ENCODE peak calls at places on chromosomes 13 and 19, in seven cellular contexts. One of them, this sample, is unnamed.

GRCh38 chr19:13985771-13986347 is 20.3 kb downstream of the RFX1 start:
- DNase-seq in uterus: no peak
- DNase-seq in lung: no peak
- DNase-seq in A549: no peak
- DNase-seq in AG04450: no peak
- DNase-seq in fibroblast of lung: no peak
- DNase-seq in heart right ventricle: no peak
- DNase-seq in this sample: no peak

GRCh38 chr13:24153979-24154378 is 6.5 kb upstream of the SPATA13 start:
- DNase-seq in uterus: no peak
- DNase-seq in lung: no peak
- DNase-seq in A549: no peak
- DNase-seq in AG04450: no peak
- DNase-seq in fibroblast of lung: no peak
- DNase-seq in heart right ventricle: no peak
- DNase-seq in this sample: no peak

GRCh38 chr13:42615691-42616090 is 41.7 kb downstream of the TNFSF11 start:
- DNase-seq in uterus: no peak
- DNase-seq in lung: no peak
- DNase-seq in A549: peak
- DNase-seq in AG04450: no peak
- DNase-seq in fibroblast of lung: peak
- DNase-seq in heart right ventricle: no peak
- DNase-seq in this sample: no peak

GRCh38 chr13:43448605-43449004 is 338.2 kb downstream of the ENOX1 start:
- DNase-seq in uterus: no peak
- DNase-seq in lung: no peak
- DNase-seq in A549: no peak
- DNase-seq in AG04450: no peak
- DNase-seq in fibroblast of lung: peak
- DNase-seq in heart right ventricle: no peak
- DNase-seq in this sample: no peak

GRCh38 chr19:41688687-41689086 is 617 bp upstream of the CEACAM7 start:
- DNase-seq in uterus: no peak
- DNase-seq in lung: no peak
- DNase-seq in A549: no peak
- DNase-seq in AG04450: no peak
- DNase-seq in fibroblast of lung: no peak
- DNase-seq in heart right ventricle: no peak
- DNase-seq in this sample: no peak

GRCh38 chr13:39039033-39039432 is 777 bp downstream of the NHLRC3 start:
- DNase-seq in uterus: no peak
- DNase-seq in lung: no peak
- DNase-seq in A549: no peak
- DNase-seq in AG04450: no peak
- DNase-seq in fibroblast of lung: no peak
- DNase-seq in heart right ventricle: no peak
- DNase-seq in this sample: no peak

GRCh38 chr13:27644302-27644701 is 22.6 kb downstream of the POLR1D start:
- DNase-seq in uterus: no peak
- DNase-seq in lung: no peak
- DNase-seq in A549: no peak
- DNase-seq in AG04450: peak
- DNase-seq in fibroblast of lung: peak
- DNase-seq in heart right ventricle: no peak
- DNase-seq in this sample: peak

GRCh38 chr19:55492362-55492944 is 4.2 kb downstream of the SSC5D start:
- DNase-seq in uterus: peak
- DNase-seq in lung: no peak
- DNase-seq in A549: no peak
- DNase-seq in AG04450: no peak
- DNase-seq in fibroblast of lung: no peak
- DNase-seq in heart right ventricle: no peak
- DNase-seq in this sample: no peak

GRCh38 chr13:42997381-42997780 is 5.3 kb upstream of the EPSTI1 start:
- DNase-seq in uterus: no peak
- DNase-seq in lung: no peak
- DNase-seq in A549: no peak
- DNase-seq in AG04450: no peak
- DNase-seq in fibroblast of lung: peak
- DNase-seq in heart right ventricle: no peak
- DNase-seq in this sample: no peak

GRCh38 chr19:584240-585001 is 5.3 kb upstream of the HCN2 start:
- DNase-seq in uterus: no peak
- DNase-seq in lung: no peak
- DNase-seq in A549: no peak
- DNase-seq in AG04450: no peak
- DNase-seq in fibroblast of lung: no peak
- DNase-seq in heart right ventricle: peak
- DNase-seq in this sample: no peak

GRCh38 chr19:17794731-17795494 is at the start of gene B3GNT3:
- DNase-seq in uterus: no peak
- DNase-seq in lung: peak
- DNase-seq in A549: peak
- DNase-seq in AG04450: no peak
- DNase-seq in fibroblast of lung: no peak
- DNase-seq in heart right ventricle: peak
- DNase-seq in this sample: no peak

GRCh38 chr19:14090509-14091085 is at the start of gene SAMD1:
- DNase-seq in uterus: peak
- DNase-seq in lung: peak
- DNase-seq in A549: peak
- DNase-seq in AG04450: peak
- DNase-seq in fibroblast of lung: peak
- DNase-seq in heart right ventricle: peak
- DNase-seq in this sample: no peak

GRCh38 chr19:13020002-13020414 is 24.7 kb downstream of the NFIX start:
- DNase-seq in uterus: peak
- DNase-seq in lung: no peak
- DNase-seq in A549: no peak
- DNase-seq in AG04450: no peak
- DNase-seq in fibroblast of lung: peak
- DNase-seq in heart right ventricle: no peak
- DNase-seq in this sample: no peak

GRCh38 chr13:30832845-30833332 is 73.2 kb upstream of the MEDAG start:
- DNase-seq in uterus: peak
- DNase-seq in lung: no peak
- DNase-seq in A549: peak
- DNase-seq in AG04450: no peak
- DNase-seq in fibroblast of lung: peak
- DNase-seq in heart right ventricle: peak
- DNase-seq in this sample: no peak

GRCh38 chr13:101739382-101740178 is 287.1 kb downstream of the ITGBL1 start:
- DNase-seq in uterus: no peak
- DNase-seq in lung: no peak
- DNase-seq in A549: peak
- DNase-seq in AG04450: no peak
- DNase-seq in fibroblast of lung: no peak
- DNase-seq in heart right ventricle: no peak
- DNase-seq in this sample: no peak

GRCh38 chr19:54178581-54179261 is 5.8 kb upstream of the TMC4 start:
- DNase-seq in uterus: no peak
- DNase-seq in lung: no peak
- DNase-seq in A549: no peak
- DNase-seq in AG04450: no peak
- DNase-seq in fibroblast of lung: no peak
- DNase-seq in heart right ventricle: no peak
- DNase-seq in this sample: no peak

GRCh38 chr19:24086974-24087595 is at the start of gene ZNF254:
- DNase-seq in uterus: peak
- DNase-seq in lung: peak
- DNase-seq in A549: peak
- DNase-seq in AG04450: peak
- DNase-seq in fibroblast of lung: peak
- DNase-seq in heart right ventricle: peak
- DNase-seq in this sample: peak

GRCh38 chr19:28905996-28906395 is 307.0 kb downstream of the UQCRFS1 start:
- DNase-seq in uterus: no peak
- DNase-seq in lung: no peak
- DNase-seq in A549: no peak
- DNase-seq in AG04450: peak
- DNase-seq in fibroblast of lung: no peak
- DNase-seq in heart right ventricle: no peak
- DNase-seq in this sample: no peak

GRCh38 chr19:6718111-6718740 is 2.2 kb downstream of the C3 start:
- DNase-seq in uterus: no peak
- DNase-seq in lung: no peak
- DNase-seq in A549: no peak
- DNase-seq in AG04450: no peak
- DNase-seq in fibroblast of lung: no peak
- DNase-seq in heart right ventricle: no peak
- DNase-seq in this sample: no peak

GRCh38 chr13:73985789-73986188 is 148.4 kb downstream of the KLF12 start:
- DNase-seq in uterus: no peak
- DNase-seq in lung: no peak
- DNase-seq in A549: no peak
- DNase-seq in AG04450: no peak
- DNase-seq in fibroblast of lung: no peak
- DNase-seq in heart right ventricle: no peak
- DNase-seq in this sample: no peak

DNA sequence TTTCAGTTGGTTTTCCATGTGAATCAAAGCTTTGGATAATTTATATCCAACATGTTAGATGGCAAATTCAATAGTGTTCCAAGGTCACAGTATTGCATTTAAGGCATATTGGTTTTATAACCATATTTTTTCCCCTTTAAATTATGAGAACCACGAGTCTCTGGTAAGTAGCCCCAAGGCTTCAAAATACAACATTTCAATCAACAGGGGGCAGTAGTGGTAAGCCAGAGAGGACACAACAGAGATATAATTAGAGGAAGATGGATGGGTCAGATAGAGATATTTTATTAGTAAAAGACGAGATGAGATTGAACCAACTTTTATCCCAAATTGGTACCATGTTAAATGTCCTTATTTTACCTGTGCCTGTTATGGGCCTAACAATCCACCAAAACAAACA is 53.1 kb downstream of the KL start:
- DNase-seq in uterus: no peak
- DNase-seq in lung: no peak
- DNase-seq in A549: no peak
- DNase-seq in AG04450: no peak
- DNase-seq in fibroblast of lung: no peak
- DNase-seq in heart right ventricle: no peak
- DNase-seq in this sample: no peak
- TF ChIP-seq CTCF in uterus: peak
- TF ChIP-seq CTCF in lung: no peak
- TF ChIP-seq CTCF in A549: peak
- TF ChIP-seq CTCF in AG04450: no peak
- TF ChIP-seq CTCF in fibroblast of lung: peak
- TF ChIP-seq CTCF in heart right ventricle: peak
- TF ChIP-seq CTCF in this sample: peak

DNA sequence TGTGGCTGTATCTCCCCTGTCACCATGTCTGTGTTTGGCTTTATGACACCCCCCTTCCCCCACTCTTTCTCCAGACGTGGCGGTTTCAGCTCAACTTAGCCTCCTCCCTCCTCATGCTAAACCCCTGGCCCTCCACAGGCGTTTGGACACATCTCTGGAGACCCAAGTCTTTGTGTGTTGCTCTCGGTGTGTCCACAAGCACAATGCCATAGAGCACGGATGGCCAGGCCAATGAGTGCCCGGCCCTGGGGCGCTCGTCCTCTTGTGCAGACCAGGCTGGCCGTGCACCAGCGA is 468 bp downstream of the PPP1R14A start:
- DNase-seq in uterus: no peak
- DNase-seq in lung: no peak
- DNase-seq in A549: no peak
- DNase-seq in AG04450: no peak
- DNase-seq in fibroblast of lung: peak
- DNase-seq in heart right ventricle: no peak
- DNase-seq in this sample: no peak
- H3K4me3 ChIP-seq in uterus: peak
- H3K4me3 ChIP-seq in lung: peak
- H3K4me3 ChIP-seq in A549: peak
- H3K4me3 ChIP-seq in AG04450: peak
- H3K4me3 ChIP-seq in fibroblast of lung: peak
- H3K4me3 ChIP-seq in heart right ventricle: peak
- H3K4me3 ChIP-seq in this sample: no peak

DNA sequence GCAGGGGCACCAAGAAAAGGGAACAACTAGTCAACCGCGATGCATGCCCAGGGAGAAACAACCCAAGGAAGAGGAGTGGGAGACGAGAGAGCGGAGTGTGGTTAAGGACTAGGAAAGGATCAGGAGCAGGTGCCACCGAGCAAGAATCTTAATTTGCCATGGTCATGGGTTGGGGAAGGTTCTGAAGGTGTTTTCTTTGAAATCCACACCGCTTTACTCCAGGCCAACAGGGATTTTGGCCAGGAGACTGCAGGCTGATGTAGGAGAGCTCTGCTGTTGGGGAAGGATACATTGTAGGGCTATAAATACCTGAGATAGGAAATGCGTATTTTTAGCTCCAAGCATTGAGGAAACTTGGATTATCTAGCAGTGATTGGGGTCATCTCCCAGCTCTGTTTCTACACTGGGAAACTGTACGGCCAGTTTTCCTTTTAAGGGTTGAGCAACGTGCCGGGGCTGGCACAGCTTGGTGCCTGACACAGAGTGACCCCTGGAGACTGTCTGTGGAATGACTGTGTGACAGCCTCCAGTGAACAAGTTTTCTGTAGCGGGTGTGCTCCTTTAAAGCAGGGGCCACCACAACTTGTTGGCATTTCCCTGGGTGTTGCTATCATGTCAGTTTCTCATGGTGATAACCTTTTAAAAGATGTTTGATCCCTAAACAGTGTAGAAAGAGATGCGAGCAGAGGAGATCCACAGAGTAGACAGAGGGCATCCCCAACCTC is 34.2 kb downstream of the ZNF536 start:
- DNase-seq in uterus: no peak
- DNase-seq in lung: no peak
- DNase-seq in A549: peak
- DNase-seq in AG04450: no peak
- DNase-seq in fibroblast of lung: no peak
- DNase-seq in heart right ventricle: peak
- DNase-seq in this sample: no peak
- TF ChIP-seq CTCF in uterus: peak
- TF ChIP-seq CTCF in lung: no peak
- TF ChIP-seq CTCF in A549: peak
- TF ChIP-seq CTCF in AG04450: no peak
- TF ChIP-seq CTCF in fibroblast of lung: no peak
- TF ChIP-seq CTCF in heart right ventricle: peak
- TF ChIP-seq CTCF in this sample: no peak

GRCh38 chr13:51822106-51822840 is 18.3 kb upstream of the DHRS12 start:
- DNase-seq in uterus: no peak
- DNase-seq in lung: no peak
- DNase-seq in A549: no peak
- DNase-seq in AG04450: no peak
- DNase-seq in fibroblast of lung: no peak
- DNase-seq in heart right ventricle: no peak
- DNase-seq in this sample: no peak
- H3K4me3 ChIP-seq in uterus: no peak
- H3K4me3 ChIP-seq in lung: no peak
- H3K4me3 ChIP-seq in A549: no peak
- H3K4me3 ChIP-seq in AG04450: no peak
- H3K4me3 ChIP-seq in fibroblast of lung: no peak
- H3K4me3 ChIP-seq in heart right ventricle: no peak
- H3K4me3 ChIP-seq in this sample: no peak

This sample was measured in BJ.